ENCODE peak calls at places on chromosomes 2 and 18, in four cellular contexts. One of them, this sample, is unnamed.

GRCh38 chr18:79887181-79888000 is 64.1 kb downstream of the SLC66A2 start:
- DNase-seq in tibial artery: no peak
- DNase-seq in colonic mucosa: no peak
- DNase-seq in effector memory CD4-positive, alpha-beta T cell: no peak
- DNase-seq in this sample: no peak

GRCh38 chr2:212124597-212124996 is 414.0 kb downstream of the ERBB4 start:
- DNase-seq in tibial artery: no peak
- DNase-seq in colonic mucosa: no peak
- DNase-seq in effector memory CD4-positive, alpha-beta T cell: no peak
- DNase-seq in this sample: peak; percentile 8

GRCh38 chr2:221535824-221536223 is 36.3 kb downstream of the EPHA4 start:
- DNase-seq in tibial artery: no peak
- DNase-seq in colonic mucosa: no peak
- DNase-seq in effector memory CD4-positive, alpha-beta T cell: no peak
- DNase-seq in this sample: no peak

GRCh38 chr18:62862451-62862850 is 147.1 kb downstream of the PHLPP1 start:
- DNase-seq in tibial artery: no peak
- DNase-seq in colonic mucosa: no peak
- DNase-seq in effector memory CD4-positive, alpha-beta T cell: no peak
- DNase-seq in this sample: no peak

GRCh38 chr2:232543491-232543890 is 4.0 kb downstream of the CHRNG start:
- DNase-seq in tibial artery: no peak
- DNase-seq in colonic mucosa: no peak
- DNase-seq in effector memory CD4-positive, alpha-beta T cell: no peak
- DNase-seq in this sample: no peak

GRCh38 chr2:47088371-47089082 is 66.6 kb downstream of the STPG4 start:
- DNase-seq in tibial artery: no peak
- DNase-seq in colonic mucosa: no peak
- DNase-seq in effector memory CD4-positive, alpha-beta T cell: no peak
- DNase-seq in this sample: no peak

GRCh38 chr2:134819334-134819733 is 19.1 kb upstream of the ACMSD start:
- DNase-seq in tibial artery: no peak
- DNase-seq in colonic mucosa: no peak
- DNase-seq in effector memory CD4-positive, alpha-beta T cell: no peak
- DNase-seq in this sample: no peak

GRCh38 chr2:9336534-9337354 is 86.6 kb downstream of the ITGB1BP1 start:
- DNase-seq in tibial artery: no peak
- DNase-seq in colonic mucosa: peak; percentile 95
- DNase-seq in effector memory CD4-positive, alpha-beta T cell: no peak
- DNase-seq in this sample: peak; percentile 48

GRCh38 chr18:28523758-28524475 is 347.0 kb upstream of the CDH2 start:
- DNase-seq in tibial artery: no peak
- DNase-seq in colonic mucosa: no peak
- DNase-seq in effector memory CD4-positive, alpha-beta T cell: no peak
- DNase-seq in this sample: no peak

GRCh38 chr2:65366595-65367125 is 65.7 kb downstream of the SPRED2 start:
- DNase-seq in tibial artery: no peak
- DNase-seq in colonic mucosa: peak; percentile 73
- DNase-seq in effector memory CD4-positive, alpha-beta T cell: no peak
- DNase-seq in this sample: peak; percentile 53

GRCh38 chr18:5238371-5238758 is 41.3 kb upstream of the AKAIN1 start:
- DNase-seq in tibial artery: no peak
- DNase-seq in colonic mucosa: peak; percentile 85
- DNase-seq in effector memory CD4-positive, alpha-beta T cell: no peak
- DNase-seq in this sample: peak; percentile 78

GRCh38 chr2:71646028-71646427 is 192.7 kb downstream of the DYSF start:
- DNase-seq in tibial artery: peak; percentile 77
- DNase-seq in colonic mucosa: no peak
- DNase-seq in effector memory CD4-positive, alpha-beta T cell: no peak
- DNase-seq in this sample: no peak

GRCh38 chr18:77114564-77115391 is 17.8 kb downstream of the MBP start:
- DNase-seq in tibial artery: peak; percentile 96
- DNase-seq in colonic mucosa: peak; percentile 87
- DNase-seq in effector memory CD4-positive, alpha-beta T cell: no peak
- DNase-seq in this sample: peak; percentile 93

GRCh38 chr18:38174173-38174572 is 608.6 kb upstream of the CELF4 start:
- DNase-seq in tibial artery: no peak
- DNase-seq in colonic mucosa: no peak
- DNase-seq in effector memory CD4-positive, alpha-beta T cell: no peak
- DNase-seq in this sample: no peak

GRCh38 chr2:189580267-189580661 is 322 bp downstream of the SLC40A1 start:
- DNase-seq in tibial artery: peak; percentile 67
- DNase-seq in colonic mucosa: no peak
- DNase-seq in effector memory CD4-positive, alpha-beta T cell: no peak
- DNase-seq in this sample: peak; percentile 28

GRCh38 chr2:73265298-73266060 is 18.8 kb downstream of the FBXO41 start:
- DNase-seq in tibial artery: no peak
- DNase-seq in colonic mucosa: no peak
- DNase-seq in effector memory CD4-positive, alpha-beta T cell: no peak
- DNase-seq in this sample: no peak

GRCh38 chr2:137838255-137839092 is 125.8 kb upstream of the HNMT start:
- DNase-seq in tibial artery: no peak
- DNase-seq in colonic mucosa: no peak
- DNase-seq in effector memory CD4-positive, alpha-beta T cell: no peak
- DNase-seq in this sample: no peak

GRCh38 chr18:58953627-58954026 is 89.0 kb downstream of the ZNF532 start:
- DNase-seq in tibial artery: no peak
- DNase-seq in colonic mucosa: no peak
- DNase-seq in effector memory CD4-positive, alpha-beta T cell: no peak
- DNase-seq in this sample: peak; percentile 43

GRCh38 chr2:234032301-234032856 is 18.1 kb upstream of the SPP2 start:
- DNase-seq in tibial artery: no peak
- DNase-seq in colonic mucosa: no peak
- DNase-seq in effector memory CD4-positive, alpha-beta T cell: peak; percentile 23
- DNase-seq in this sample: no peak

GRCh38 chr18:13501896-13502295 is 224.5 kb downstream of the FAM210A start:
- DNase-seq in tibial artery: no peak
- DNase-seq in colonic mucosa: no peak
- DNase-seq in effector memory CD4-positive, alpha-beta T cell: no peak
- DNase-seq in this sample: no peak

GRCh38 chr18:76662621-76663020 is 159.7 kb upstream of the ZNF236 start:
- DNase-seq in tibial artery: no peak
- DNase-seq in colonic mucosa: no peak
- DNase-seq in effector memory CD4-positive, alpha-beta T cell: no peak
- DNase-seq in this sample: no peak

GRCh38 chr2:39227628-39228412 is 15.9 kb downstream of the CDKL4 start:
- DNase-seq in tibial artery: peak; percentile 85
- DNase-seq in colonic mucosa: peak; percentile 73
- DNase-seq in effector memory CD4-positive, alpha-beta T cell: peak; percentile 50
- DNase-seq in this sample: peak; percentile 82

GRCh38 chr2:20868377-20868776 is 45.5 kb upstream of the LDAH start:
- DNase-seq in tibial artery: no peak
- DNase-seq in colonic mucosa: no peak
- DNase-seq in effector memory CD4-positive, alpha-beta T cell: no peak
- DNase-seq in this sample: no peak

GRCh38 chr2:24080721-24081120 is 3.9 kb downstream of the TP53I3 start:
- DNase-seq in tibial artery: no peak
- DNase-seq in colonic mucosa: no peak
- DNase-seq in effector memory CD4-positive, alpha-beta T cell: no peak
- DNase-seq in this sample: no peak

GRCh38 chr2:168920504-168921157 is 19.5 kb downstream of the G6PC2 start:
- DNase-seq in tibial artery: no peak
- DNase-seq in colonic mucosa: no peak
- DNase-seq in effector memory CD4-positive, alpha-beta T cell: no peak
- DNase-seq in this sample: no peak

GRCh38 chr2:82837588-82838304 is 1621.3 kb downstream of the SUCLG1 start:
- DNase-seq in tibial artery: no peak
- DNase-seq in colonic mucosa: no peak
- DNase-seq in effector memory CD4-positive, alpha-beta T cell: no peak
- DNase-seq in this sample: no peak

GRCh38 chr18:11125372-11126315 is 23.7 kb downstream of the PIEZO2 start:
- DNase-seq in tibial artery: no peak
- DNase-seq in colonic mucosa: no peak
- DNase-seq in effector memory CD4-positive, alpha-beta T cell: no peak
- DNase-seq in this sample: no peak

GRCh38 chr2:72971036-72971435 is 53.7 kb downstream of the EMX1 start:
- DNase-seq in tibial artery: no peak
- DNase-seq in colonic mucosa: no peak
- DNase-seq in effector memory CD4-positive, alpha-beta T cell: no peak
- DNase-seq in this sample: no peak

GRCh38 chr2:40353236-40353635 is 98.7 kb downstream of the SLC8A1 start:
- DNase-seq in tibial artery: peak; percentile 66
- DNase-seq in colonic mucosa: no peak
- DNase-seq in effector memory CD4-positive, alpha-beta T cell: no peak
- DNase-seq in this sample: no peak

GRCh38 chr2:65061910-65062339 is 5.7 kb downstream of the CEP68 start:
- DNase-seq in tibial artery: no peak
- DNase-seq in colonic mucosa: no peak
- DNase-seq in effector memory CD4-positive, alpha-beta T cell: no peak
- DNase-seq in this sample: peak; percentile 94

GRCh38 chr2:199710551-199710950 is 140.4 kb downstream of the FTCDNL1 start:
- DNase-seq in tibial artery: no peak
- DNase-seq in colonic mucosa: no peak
- DNase-seq in effector memory CD4-positive, alpha-beta T cell: no peak
- DNase-seq in this sample: no peak

GRCh38 chr18:9838144-9838877 is 47.5 kb upstream of the TXNDC2 start:
- DNase-seq in tibial artery: no peak
- DNase-seq in colonic mucosa: no peak
- DNase-seq in effector memory CD4-positive, alpha-beta T cell: no peak
- DNase-seq in this sample: peak; percentile 37

GRCh38 chr2:113692698-113693428 is 63.6 kb downstream of the SLC35F5 start:
- DNase-seq in tibial artery: no peak
- DNase-seq in colonic mucosa: no peak
- DNase-seq in effector memory CD4-positive, alpha-beta T cell: no peak
- DNase-seq in this sample: no peak

GRCh38 chr2:163465440-163465839 is 270.4 kb downstream of the FIGN start:
- DNase-seq in tibial artery: no peak
- DNase-seq in colonic mucosa: no peak
- DNase-seq in effector memory CD4-positive, alpha-beta T cell: no peak
- DNase-seq in this sample: no peak

GRCh38 chr2:88077076-88077475 is 9.5 kb downstream of the SMYD1 start:
- DNase-seq in tibial artery: no peak
- DNase-seq in colonic mucosa: no peak
- DNase-seq in effector memory CD4-positive, alpha-beta T cell: no peak
- DNase-seq in this sample: no peak

GRCh38 chr2:7449287-7449686 is 532.1 kb downstream of the RNF144A start:
- DNase-seq in tibial artery: no peak
- DNase-seq in colonic mucosa: no peak
- DNase-seq in effector memory CD4-positive, alpha-beta T cell: no peak
- DNase-seq in this sample: no peak

GRCh38 chr2:170361359-170361936 is 183.5 kb downstream of the MYO3B start:
- DNase-seq in tibial artery: no peak
- DNase-seq in colonic mucosa: peak; percentile 61
- DNase-seq in effector memory CD4-positive, alpha-beta T cell: peak; percentile 1
- DNase-seq in this sample: peak; percentile 65

GRCh38 chr2:138453815-138454214 is 47.8 kb upstream of the SPOPL start:
- DNase-seq in tibial artery: no peak
- DNase-seq in colonic mucosa: no peak
- DNase-seq in effector memory CD4-positive, alpha-beta T cell: no peak
- DNase-seq in this sample: no peak

DNA sequence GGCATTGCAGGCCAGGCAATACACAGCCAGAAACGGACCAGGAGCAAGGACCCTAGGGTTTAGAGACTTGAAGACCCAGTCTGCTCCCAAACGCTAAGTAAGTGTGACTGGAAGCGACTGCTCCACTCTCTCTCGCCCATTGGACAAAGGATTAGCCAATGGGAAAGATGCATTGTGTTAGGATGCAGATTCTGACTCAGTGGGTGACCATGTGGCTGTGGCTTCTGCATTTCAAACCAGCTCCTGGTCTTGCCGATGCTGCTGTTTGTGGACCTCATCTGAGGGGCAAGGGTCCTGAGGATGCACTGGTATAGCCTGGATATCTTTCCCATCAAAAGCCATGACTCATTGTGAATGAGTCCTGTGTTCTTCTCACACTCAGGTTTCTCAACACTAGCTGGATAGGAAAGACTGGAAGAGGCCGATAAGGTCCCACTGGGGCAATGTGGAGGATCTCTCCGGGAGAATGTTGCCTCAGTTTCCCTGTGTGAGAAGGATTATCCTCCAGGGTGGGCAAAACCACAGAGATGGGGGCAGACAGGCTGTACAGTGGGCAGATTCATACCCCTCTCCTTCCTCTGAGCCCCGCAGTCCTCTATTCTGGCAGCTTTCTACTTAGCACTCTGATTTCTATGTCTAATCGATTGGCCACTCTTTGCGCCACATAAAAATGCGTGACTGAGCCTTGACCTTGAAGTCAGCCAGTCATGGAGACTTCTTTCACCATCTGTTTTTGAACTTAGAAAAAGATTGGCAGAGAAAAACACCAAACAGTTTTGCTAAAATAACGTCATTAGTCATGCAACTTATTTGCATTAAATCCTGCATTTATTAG is 257.1 kb downstream of the PRKCE start:
- DNase-seq in tibial artery: no peak
- DNase-seq in colonic mucosa: no peak
- DNase-seq in effector memory CD4-positive, alpha-beta T cell: no peak
- DNase-seq in this sample: no peak
- H3K4me1 ChIP-seq in tibial artery: no peaks in the 10 kb centered on the region
- H3K4me1 ChIP-seq in colonic mucosa: no peaks in the 10 kb centered on the region
- H3K4me1 ChIP-seq in effector memory CD4-positive, alpha-beta T cell: no peaks in the 10 kb centered on the region
- H3K4me1 ChIP-seq in this sample: peaks cover 43% of the 10 kb centered on the region

GRCh38 chr2:181459646-181460045 is 2.5 kb downstream of the ITGA4 start:
- DNase-seq in tibial artery: no peak
- DNase-seq in colonic mucosa: no peak
- DNase-seq in effector memory CD4-positive, alpha-beta T cell: no peak
- DNase-seq in this sample: no peak

GRCh38 chr2:181462032-181462431 is 4.8 kb downstream of the ITGA4 start:
- DNase-seq in tibial artery: no peak
- DNase-seq in colonic mucosa: no peak
- DNase-seq in effector memory CD4-positive, alpha-beta T cell: no peak
- DNase-seq in this sample: no peak

GRCh38 chr2:181463573-181463972 is 6.4 kb downstream of the ITGA4 start:
- DNase-seq in tibial artery: no peak
- DNase-seq in colonic mucosa: no peak
- DNase-seq in effector memory CD4-positive, alpha-beta T cell: no peak
- DNase-seq in this sample: no peak

GRCh38 chr2:181458881-181459280 is 1.7 kb downstream of the ITGA4 start:
- DNase-seq in tibial artery: no peak
- DNase-seq in colonic mucosa: no peak
- DNase-seq in effector memory CD4-positive, alpha-beta T cell: no peak
- DNase-seq in this sample: no peak

GRCh38 chr2:181461056-181461630 is 4.0 kb downstream of the ITGA4 start:
- DNase-seq in tibial artery: no peak
- DNase-seq in colonic mucosa: no peak
- DNase-seq in effector memory CD4-positive, alpha-beta T cell: no peak
- DNase-seq in this sample: no peak
- H3K4me3 ChIP-seq in tibial artery: no peak overlapping the region
- H3K4me3 ChIP-seq in colonic mucosa: no peak overlapping the region
- H3K4me3 ChIP-seq in effector memory CD4-positive, alpha-beta T cell: peak overlapping the region; percentile 96
- H3K4me3 ChIP-seq in this sample: no peak overlapping the region

GRCh38 chr2:237705225-237705524 is 77.8 kb downstream of the LRRFIP1 start:
- DNase-seq in tibial artery: no peak
- DNase-seq in colonic mucosa: no peak
- DNase-seq in effector memory CD4-positive, alpha-beta T cell: no peak
- DNase-seq in this sample: no peak
- H3K4me1 ChIP-seq in tibial artery: no peaks in the 10 kb centered on the region
- H3K4me1 ChIP-seq in colonic mucosa: peaks cover 27% of the 10 kb centered on the region
- H3K4me1 ChIP-seq in effector memory CD4-positive, alpha-beta T cell: peaks cover 67% of the 10 kb centered on the region
- H3K4me1 ChIP-seq in this sample: peaks cover 34% of the 10 kb centered on the region

DNA sequence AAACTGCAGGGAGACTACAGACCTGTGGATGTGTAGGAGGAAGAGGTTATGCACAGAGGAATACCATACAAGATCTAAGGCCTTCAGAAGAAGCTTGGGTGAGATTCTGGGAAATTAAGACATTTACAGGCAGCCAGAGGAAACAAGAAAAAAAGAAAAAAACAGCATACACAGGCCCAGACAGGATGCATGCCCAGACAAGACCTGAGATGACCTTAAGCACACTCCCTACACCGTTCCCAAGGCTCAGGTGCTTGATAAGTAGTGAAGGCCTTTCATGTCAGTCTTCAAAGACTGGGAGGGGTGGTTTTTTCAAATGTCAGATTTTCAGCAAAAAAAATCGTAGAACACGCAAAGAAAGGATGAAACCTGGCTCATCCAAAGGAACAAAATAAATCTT is 83.0 kb downstream of the CCDC138 start:
- DNase-seq in tibial artery: no peak
- DNase-seq in colonic mucosa: no peak
- DNase-seq in effector memory CD4-positive, alpha-beta T cell: no peak
- DNase-seq in this sample: no peak
- H3K4me3 ChIP-seq in tibial artery: no peak overlapping the region
- H3K4me3 ChIP-seq in colonic mucosa: no peak overlapping the region
- H3K4me3 ChIP-seq in effector memory CD4-positive, alpha-beta T cell: no peak overlapping the region
- H3K4me3 ChIP-seq in this sample: no peak overlapping the region

This sample was measured in body of pancreas.